ENCODE peak calls at places on chromosomes 1 and 21, in eight cellular contexts. X is left ventricle myocardium inferior, I is lower lobe of right lung, N is gastrocnemius medialis, D is brain microvascular endothelial cell, F is tibial artery, P is pancreas, U is suprapubic skin. G is an unnamed sample.

GRCh38 chr21:33490991-33491372 is 534 bp downstream of the DNAJC28 start:
- DNase-seq in U (no peak), N (no peak), D (no peak), X (no peak), I (no peak), P (no peak), F (no peak), G (no peak)

GRCh38 chr1:19066248-19066873 is 109.9 kb upstream of the IFFO2 start:
- DNase-seq in N (no peak), I (no peak), D (no peak), F (no peak), U (no peak), X (no peak), P (no peak), G (no peak)

GRCh38 chr1:229091721-229092136 is 179.2 kb upstream of the RAB4A start:
- DNase-seq in X (no peak), F (no peak), D (no peak), N (no peak), U (no peak), I (no peak), P (no peak), G (no peak)

GRCh38 chr1:99670583-99670982 is 24.7 kb downstream of the PALMD start:
- DNase-seq in D (no peak), N (no peak), F (no peak), U (no peak), P (no peak), X (no peak), I (no peak), G (no peak)

GRCh38 chr1:85743814-85744213 is 35.6 kb upstream of the ZNHIT6 start:
- DNase-seq in X (no peak), F (no peak), U (no peak), D (no peak), N (no peak), P (no peak), I (no peak), G (no peak)

GRCh38 chr1:41641483-41641829 is 157.0 kb upstream of the EDN2 start:
- DNase-seq in X (no peak), D (no peak), U (no peak), I (no peak), P (no peak), N (no peak), F (no peak), G (peak)

GRCh38 chr1:14841456-14841855 is 243.0 kb downstream of the KAZN start:
- DNase-seq in F (no peak), U (no peak), X (no peak), D (no peak), P (no peak), I (no peak), N (no peak), G (no peak)

GRCh38 chr1:214473392-214473791 is 78.0 kb downstream of the PTPN14 start:
- DNase-seq in F (no peak), P (no peak), U (no peak), D (no peak), N (no peak), I (no peak), X (no peak), G (no peak)

GRCh38 chr1:40394456-40395172 is 21.1 kb downstream of the SMAP2 start:
- DNase-seq in U (no peak), X (no peak), N (no peak), I (no peak), P (no peak), F (no peak), D (peak), G (no peak)

GRCh38 chr1:181119076-181119989 is 30.8 kb downstream of the IER5 start:
- DNase-seq in U (no peak), I (no peak), X (no peak), D (no peak), F (no peak), P (no peak), N (no peak), G (no peak)

GRCh38 chr1:165259706-165260105 is 96.8 kb downstream of the LMX1A start:
- DNase-seq in D (no peak), F (no peak), X (no peak), P (no peak), U (no peak), N (no peak), I (no peak), G (no peak)

GRCh38 chr1:9294440-9294773 is 1.7 kb downstream of the SPSB1 start:
- DNase-seq in I (no peak), U (no peak), X (no peak), N (no peak), D (peak), F (no peak), P (no peak), G (no peak)

GRCh38 chr1:154481058-154481457 is 21.0 kb upstream of the TDRD10 start:
- DNase-seq in U (no peak), D (no peak), P (no peak), X (no peak), N (no peak), I (no peak), F (no peak), G (no peak)

GRCh38 chr1:3530086-3530930 is 75.8 kb downstream of the ARHGEF16 start:
- DNase-seq in U (no peak), P (no peak), X (no peak), N (no peak), I (no peak), F (no peak), D (no peak), G (no peak)

GRCh38 chr1:12541274-12542137 is 76.5 kb downstream of the DHRS3 start:
- DNase-seq in X (peak), N (no peak), F (peak), P (peak), D (peak), U (no peak), I (peak), G (peak)

GRCh38 chr1:12540580-12541273 is 77.3 kb downstream of the DHRS3 start:
- DNase-seq in N (no peak), D (no peak), U (no peak), I (peak), X (no peak), P (no peak), F (peak), G (peak)

GRCh38 chr1:12543747-12544146 is 74.3 kb downstream of the DHRS3 start:
- DNase-seq in U (no peak), X (no peak), F (no peak), I (no peak), D (peak), N (no peak), P (no peak), G (no peak)

GRCh38 chr1:12542596-12543592 is 75.1 kb downstream of the DHRS3 start:
- DNase-seq in I (peak), P (no peak), N (no peak), X (no peak), D (no peak), U (no peak), F (no peak), G (peak)

DNA sequence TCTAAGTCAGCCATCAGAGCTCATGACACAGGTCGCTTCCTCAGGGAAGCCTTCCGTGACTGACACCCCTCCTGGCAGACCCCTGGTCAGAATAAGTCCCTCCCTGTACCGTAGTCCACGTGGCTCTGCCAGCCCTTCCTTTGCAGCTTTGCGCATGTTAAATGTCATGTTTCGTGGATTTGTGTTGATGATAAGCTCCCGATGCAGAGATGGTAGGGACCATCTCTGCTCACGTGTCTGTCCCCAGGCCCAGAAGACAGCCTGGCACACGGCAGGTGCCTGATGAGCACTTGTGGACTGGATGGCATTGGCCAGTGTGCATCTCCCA is 75.9 kb downstream of the DHRS3 start:
- DNase-seq in F (no peak), X (no peak), U (no peak), I (peak), P (peak), D (no peak), N (no peak), G (peak)
- TF ChIP-seq CTCF in F (no peak), X (no peak), U (no peak), I (no peak), P (no peak), D (no peak), N (no peak), G (no peak)

GRCh38 chr1:159076753-159077656 is at the start of gene AIM2:
- DNase-seq in I (peak), U (no peak), N (no peak), P (no peak), D (no peak), F (no peak), X (no peak), G (no peak)
- H3K27ac ChIP-seq in I (peak), U (no peak), N (no peak), P (no peak), D (no peak), F (no peak), X (no peak), G (no peak)

DNA sequence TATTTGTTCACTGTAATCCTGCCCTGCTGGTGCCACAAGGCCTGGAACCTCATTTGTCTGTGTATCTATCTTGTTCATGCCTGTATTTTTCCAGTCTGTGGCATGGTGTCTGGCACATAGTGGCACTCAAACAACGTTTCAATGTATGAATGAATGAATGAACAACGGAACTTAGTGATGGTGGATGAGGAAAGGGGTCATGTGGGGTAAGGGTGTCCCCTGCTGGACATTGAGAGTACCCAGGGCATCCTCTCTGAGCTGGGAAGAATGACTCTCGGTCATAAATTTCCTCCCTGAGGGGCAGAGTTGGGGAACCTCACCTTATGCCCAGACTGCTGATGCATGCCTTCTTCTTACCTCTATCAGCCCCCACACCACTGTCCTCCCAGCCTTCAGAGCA is 18.9 kb upstream of the ZNF683 start:
- DNase-seq in U (no peak), D (peak), N (no peak), F (no peak), X (no peak), P (no peak), I (no peak), G (no peak)
- TF ChIP-seq CTCF in U (no peak), D (peak), N (no peak), F (no peak), X (no peak), P (no peak), I (peak), G (no peak)

GRCh38 chr21:19541612-19542011 is 1138.0 kb upstream of the TMPRSS15 start:
- DNase-seq in I (no peak), F (no peak), P (no peak), X (no peak), U (no peak), D (no peak), N (no peak), G (no peak)

GRCh38 chr21:19535356-19535755 is 1131.8 kb upstream of the TMPRSS15 start:
- DNase-seq in P (no peak), D (no peak), X (no peak), I (no peak), U (no peak), N (no peak), F (no peak), G (no peak)

GRCh38 chr21:19540287-19540686 is 1136.7 kb upstream of the TMPRSS15 start:
- DNase-seq in N (no peak), D (no peak), F (no peak), X (no peak), P (no peak), U (no peak), I (no peak), G (no peak)
- H3K27ac ChIP-seq in N (no peak), D (no peak), F (no peak), X (no peak), P (no peak), U (no peak), I (no peak), G (no peak)

DNA sequence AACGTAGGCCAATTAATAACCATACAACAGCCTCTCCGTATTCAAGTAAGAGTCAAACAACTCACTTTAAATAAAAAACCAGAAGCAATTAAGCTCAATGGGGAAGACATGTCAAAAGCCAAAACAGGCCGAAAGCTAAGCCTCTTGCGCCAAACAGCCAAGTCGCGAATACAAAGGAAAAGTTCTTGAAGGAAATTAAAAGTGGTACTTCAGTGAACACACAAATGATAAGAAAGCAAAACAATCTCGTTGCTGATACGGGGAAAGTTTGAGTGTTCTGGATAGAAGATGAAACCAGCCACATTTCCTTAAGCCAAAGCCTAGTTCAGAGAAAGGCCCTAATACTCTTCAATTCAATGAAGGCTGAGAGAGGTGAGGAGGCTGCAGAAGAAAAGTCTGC is 53.4 kb downstream of the SIPA1L2 start:
- DNase-seq in F (no peak), U (no peak), I (no peak), X (no peak), N (no peak), D (no peak), P (no peak), G (no peak)
- TF ChIP-seq CTCF in F (no peak), U (no peak), I (no peak), X (no peak), N (no peak), D (no peak), P (no peak), G (no peak)

DNA sequence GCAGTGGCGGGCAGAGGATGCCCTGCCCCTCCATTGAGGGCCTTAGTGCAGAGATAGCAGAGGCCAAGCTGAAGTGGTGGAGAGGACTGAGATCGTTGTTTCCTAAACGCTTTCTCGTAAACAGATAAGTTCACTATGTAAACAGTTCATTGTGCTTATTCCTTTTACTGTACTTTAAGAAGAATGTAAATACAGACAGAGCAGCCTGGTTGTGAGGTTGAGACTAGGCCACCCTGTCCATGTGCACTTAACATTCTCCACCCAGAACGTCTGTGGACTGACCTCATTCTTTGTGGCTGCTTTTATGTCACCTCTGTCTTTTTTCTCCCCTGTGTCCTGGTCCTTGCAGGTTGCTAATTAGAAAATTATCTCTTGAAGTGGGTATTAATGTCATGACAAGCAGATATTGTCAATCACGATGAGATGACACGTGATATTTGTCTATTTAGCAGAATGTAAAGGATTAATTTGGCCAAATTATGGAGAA is 8.5 kb downstream of the CENPS start:
- DNase-seq in U (no peak), I (no peak), P (no peak), X (no peak), D (no peak), F (no peak), N (no peak), G (no peak)
- H3K27ac ChIP-seq in U (no peak), I (peak), P (no peak), X (no peak), D (no peak), F (no peak), N (no peak), G (no peak)

GRCh38 chr1:203327684-203328457 is 22.6 kb downstream of the BTG2 start:
- DNase-seq in D (peak), F (peak), N (peak), X (peak), P (no peak), U (peak), I (no peak), G (peak)
- TF ChIP-seq CTCF in D (peak), F (peak), N (peak), X (peak), P (no peak), U (no peak), I (peak), G (peak)

GRCh38 chr1:151710187-151710586 is 6.4 kb downstream of the CELF3 start:
- DNase-seq in F (no peak), X (no peak), P (no peak), I (no peak), D (peak), N (no peak), U (no peak), G (no peak)
- H3K27ac ChIP-seq in F (no peak), X (no peak), P (no peak), I (no peak), D (no peak), N (no peak), U (no peak), G (no peak)

DNA sequence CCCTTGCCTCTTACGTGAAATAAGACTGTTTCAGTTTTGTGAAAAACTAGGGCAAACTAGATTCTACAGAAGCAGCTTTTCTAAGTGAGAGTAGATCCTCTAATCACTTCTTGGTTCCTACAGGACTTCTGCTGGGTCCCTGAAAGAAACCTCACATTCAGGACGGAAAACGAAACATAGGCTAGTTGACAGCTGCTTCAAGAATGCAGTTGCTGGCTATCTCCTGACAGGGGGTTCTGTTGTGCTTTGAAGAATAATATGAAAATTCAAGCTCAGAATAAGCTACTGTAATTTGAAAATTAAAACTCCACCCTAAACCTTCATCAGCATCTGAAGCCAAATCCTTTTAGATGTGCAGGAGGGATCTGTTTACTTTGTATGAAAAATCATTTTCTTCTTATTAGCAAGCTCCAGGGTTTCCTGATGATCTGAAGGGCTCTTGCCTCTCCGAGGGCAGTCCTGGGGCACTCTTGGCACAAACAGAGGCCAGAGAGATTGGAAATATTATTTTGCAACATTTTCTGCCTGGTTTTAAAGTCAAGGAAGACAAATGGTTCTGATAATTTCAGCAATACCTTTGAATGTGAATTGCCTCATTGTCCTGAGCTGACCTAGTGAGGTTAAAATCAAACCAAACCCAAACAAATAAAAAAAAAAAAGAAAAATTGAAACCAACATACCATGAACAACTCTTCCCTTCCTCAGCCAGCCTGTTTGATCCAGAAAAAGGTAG is 55.1 kb downstream of the NTMT2 start:
- DNase-seq in U (no peak), F (no peak), I (no peak), X (no peak), N (no peak), D (peak), P (no peak), G (no peak)
- TF ChIP-seq CTCF in U (no peak), F (no peak), I (no peak), X (no peak), N (no peak), D (peak), P (no peak), G (no peak)

DNA sequence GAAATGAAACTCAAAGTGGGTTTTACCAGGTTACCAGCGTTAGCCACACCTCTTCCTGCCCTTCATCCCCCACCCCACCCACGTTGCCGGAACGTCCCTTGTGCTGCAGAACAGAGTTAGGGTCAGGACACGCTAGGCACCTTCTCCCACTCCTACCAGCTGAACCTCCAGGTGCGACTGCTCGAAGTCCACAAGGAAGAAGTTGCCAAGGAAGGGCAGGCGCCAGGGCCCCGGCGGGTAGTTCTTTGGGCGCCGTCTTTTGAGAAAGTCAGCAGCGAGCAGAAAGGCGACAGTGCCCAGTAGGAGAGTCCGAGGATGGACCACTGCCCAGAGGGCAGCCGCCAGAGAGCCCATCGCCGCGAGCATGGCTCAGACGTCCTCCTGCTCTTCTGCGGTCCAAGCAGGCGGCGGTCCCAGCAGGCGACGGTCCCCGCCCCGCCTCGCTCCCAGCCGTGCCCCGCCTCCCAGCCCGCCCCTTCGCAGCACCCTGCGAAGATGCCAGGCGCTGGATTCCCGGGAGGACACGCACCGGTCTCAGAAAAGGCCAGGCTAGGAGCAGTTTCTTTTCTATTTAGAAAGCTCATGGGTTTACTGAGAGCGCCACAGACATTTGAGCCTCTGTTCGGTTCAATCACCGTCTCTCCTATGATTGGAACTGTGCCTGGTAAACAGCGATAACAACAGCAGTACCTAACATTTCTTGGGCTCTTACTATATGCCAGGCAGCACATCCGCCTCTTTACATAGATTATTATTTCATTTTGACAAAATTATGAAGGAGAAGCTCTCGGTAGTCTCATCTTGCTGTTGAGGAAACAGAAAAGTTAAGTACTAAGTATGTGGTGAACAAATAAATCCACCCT is at the start of gene CYP2J2:
- DNase-seq in N (peak), D (no peak), F (peak), X (peak), I (peak), U (no peak), P (peak), G (no peak)
- H3K27ac ChIP-seq in N (peak), D (no peak), F (no peak), X (peak), I (no peak), U (no peak), P (no peak), G (no peak)